ENCODE peak calls at places on chromosomes 4 and X, in five cellular contexts. X is NCI-H774, G is NCI-H1694 treated with DMSO at 0.1 percent for 48 hours, V is cardiac muscle cell, Q is ACHN. H is an unnamed sample.

GRCh38 chr4:109548655-109549054 is 11.4 kb upstream of the MCUB start:
- DNase-seq in Q (no peak), G (no peak), X (no peak), V (peak), H (no peak)

GRCh38 chr4:136864580-136865185 is 667.6 kb downstream of the PCDH18 start:
- DNase-seq in G (peak), V (peak), X (peak), Q (peak), H (no peak)

GRCh38 chr4:2337131-2337723 is 75.3 kb upstream of the MXD4 start:
- DNase-seq in X (no peak), G (no peak), Q (no peak), V (no peak), H (no peak)

GRCh38 chrX:148871422-148872152 is 371.2 kb downstream of the AFF2 start:
- DNase-seq in G (no peak), Q (no peak), X (no peak), V (peak), H (no peak)

GRCh38 chrX:48776818-48777439 is 9.5 kb upstream of the GATA1 start:
- DNase-seq in Q (no peak), V (no peak), G (no peak), X (no peak), H (no peak)

GRCh38 chr4:89152972-89153371 is 41.6 kb downstream of the TIGD2 start:
- DNase-seq in Q (no peak), G (peak), X (no peak), V (no peak), H (no peak)

GRCh38 chr4:8817081-8817812 is 54.4 kb downstream of the HMX1 start:
- DNase-seq in G (no peak), Q (no peak), V (no peak), X (no peak), H (no peak)

GRCh38 chr4:174828845-174829701 is at the start of gene GLRA3:
- DNase-seq in V (peak), Q (peak), X (peak), G (no peak), H (no peak)

GRCh38 chr4:109708990-109709389 is 5.7 kb upstream of the CASP6 start:
- DNase-seq in G (no peak), X (no peak), Q (no peak), V (no peak), H (no peak)

GRCh38 chrX:40105016-40105790 is 7.4 kb upstream of the BCOR start:
- DNase-seq in V (peak), Q (peak), X (no peak), G (no peak), H (no peak)

GRCh38 chr4:187432310-187432709 is 563.3 kb upstream of the ZFP42 start:
- DNase-seq in V (no peak), G (no peak), Q (no peak), X (no peak), H (no peak)

GRCh38 chr4:7852568-7853185 is 87.0 kb downstream of the AFAP1 start:
- DNase-seq in Q (peak), X (no peak), V (peak), G (no peak), H (no peak)

GRCh38 chrX:129427267-129427666 is 96.0 kb downstream of the SMARCA1 start:
- DNase-seq in G (no peak), X (no peak), Q (no peak), V (no peak), H (no peak)

GRCh38 chr4:16192067-16192466 is 34.2 kb downstream of the TAPT1 start:
- DNase-seq in V (no peak), X (no peak), G (no peak), Q (no peak), H (no peak)

GRCh38 chr4:141193516-141193915 is 27.2 kb upstream of the ZNF330 start:
- DNase-seq in G (no peak), X (no peak), Q (no peak), V (no peak), H (no peak)

GRCh38 chr4:159048166-159048886 is 54.6 kb upstream of the RAPGEF2 start:
- DNase-seq in G (no peak), Q (peak), V (peak), X (peak), H (no peak)

GRCh38 chr4:7773401-7774187 is 166.1 kb downstream of the AFAP1 start:
- DNase-seq in X (no peak), Q (no peak), G (no peak), V (no peak), H (no peak)

GRCh38 chr4:7394681-7395451 is 39.9 kb downstream of the PSAPL1 start:
- DNase-seq in V (no peak), G (no peak), X (no peak), Q (no peak), H (no peak)

GRCh38 chrX:68669872-68670271 is 22.4 kb downstream of the STARD8 start:
- DNase-seq in V (no peak), Q (no peak), X (no peak), G (no peak), H (no peak)